ENCODE peak calls at places on chromosome 1, in six cellular contexts. N is stimulated activated CD8-positive, alpha-beta memory T cell treated with anti-CD3 and anti-CD28 coated beads, Interleukin-15, amount 100 ng/mL, for 4 hours; M is NT2/D1; Z is H54; U is GM12865; O is amygdala. G is an unnamed sample.

GRCh38 chr1:207497951-207498350 is 2.0 kb downstream of the CR1 start:
- DNase-seq in N (no peak), M (no peak), Z (no peak), U (peak), O (no peak), G (no peak)

GRCh38 chr1:1074631-1075147 is 583 bp upstream of the RNF223 start:
- DNase-seq in N (no peak), M (no peak), Z (no peak), U (no peak), O (no peak), G (no peak)

GRCh38 chr1:220527279-220528048 is 472 bp upstream of the MARK1 start:
- DNase-seq in N (no peak), M (no peak), Z (no peak), U (peak), O (peak), G (no peak)

GRCh38 chr1:60134706-60135105 is 61.1 kb upstream of the C1orf87 start:
- DNase-seq in N (no peak), M (no peak), Z (no peak), U (no peak), O (no peak), G (no peak)

GRCh38 chr1:32240140-32240951 is 6.7 kb upstream of the FAM167B start:
- DNase-seq in N (peak), M (no peak), Z (no peak), U (peak), O (peak), G (peak)

GRCh38 chr1:179082308-179083030 is 599 bp downstream of the TOR3A start:
- DNase-seq in N (no peak), M (peak), Z (peak), U (peak), O (no peak), G (peak)

GRCh38 chr1:93712741-93713140 is 31.1 kb upstream of the BCAR3 start:
- DNase-seq in N (no peak), M (no peak), Z (no peak), U (no peak), O (no peak), G (no peak)

GRCh38 chr1:162732566-162733335 is 57.8 kb upstream of the HSD17B7 start:
- DNase-seq in N (no peak), M (no peak), Z (no peak), U (no peak), O (peak), G (no peak)

GRCh38 chr1:61198554-61198953 is 116.2 kb downstream of the NFIA start:
- DNase-seq in N (no peak), M (no peak), Z (no peak), U (no peak), O (peak), G (no peak)

GRCh38 chr1:193264313-193265065 is 78.1 kb upstream of the B3GALT2 start:
- DNase-seq in N (no peak), M (no peak), Z (no peak), U (no peak), O (no peak), G (no peak)